ENCODE peak calls at places on chromosome 20, in nine cellular contexts. One of them, this sample, is unnamed.
A peak's percentile ranks its signal among the peaks of the same experiment; 100 is the strongest.

GRCh38 chr20:21182832-21183563 is 57.1 kb downstream of the KIZ start:
- DNase-seq in NCI-H1048: no peak
- DNase-seq in fibroblast of the conjunctiva: peak; percentile 52
- DNase-seq in HTR-8/SVneo: peak; percentile 78
- DNase-seq in iris pigment epithelial cell: peak; percentile 85
- DNase-seq in HS-27A: peak; percentile 78
- DNase-seq in fibroblast of mammary gland: peak; percentile 93
- DNase-seq in HFFc6: peak; percentile 91
- DNase-seq in A673: peak; percentile 46
- DNase-seq in this sample: peak; percentile 72

GRCh38 chr20:33649201-33649631 is 12.9 kb upstream of the C20orf144 start:
- DNase-seq in NCI-H1048: no peak
- DNase-seq in fibroblast of the conjunctiva: no peak
- DNase-seq in HTR-8/SVneo: no peak
- DNase-seq in iris pigment epithelial cell: no peak
- DNase-seq in HS-27A: no peak
- DNase-seq in fibroblast of mammary gland: peak; percentile 33
- DNase-seq in HFFc6: no peak
- DNase-seq in A673: no peak
- DNase-seq in this sample: no peak

GRCh38 chr20:24699321-24700165 is 230.1 kb downstream of the SYNDIG1 start:
- DNase-seq in NCI-H1048: no peak
- DNase-seq in fibroblast of the conjunctiva: no peak
- DNase-seq in HTR-8/SVneo: no peak
- DNase-seq in iris pigment epithelial cell: no peak
- DNase-seq in HS-27A: no peak
- DNase-seq in fibroblast of mammary gland: no peak
- DNase-seq in HFFc6: peak; percentile 5
- DNase-seq in A673: no peak
- DNase-seq in this sample: no peak

GRCh38 chr20:14877616-14878015 is 540.2 kb upstream of the FLRT3 start:
- DNase-seq in NCI-H1048: no peak
- DNase-seq in fibroblast of the conjunctiva: peak; percentile 28
- DNase-seq in HTR-8/SVneo: no peak
- DNase-seq in iris pigment epithelial cell: no peak
- DNase-seq in HS-27A: no peak
- DNase-seq in fibroblast of mammary gland: peak; percentile 12
- DNase-seq in HFFc6: no peak
- DNase-seq in A673: no peak
- DNase-seq in this sample: no peak

GRCh38 chr20:49106332-49106731 is 60.2 kb downstream of the CSE1L start:
- DNase-seq in NCI-H1048: no peak
- DNase-seq in fibroblast of the conjunctiva: no peak
- DNase-seq in HTR-8/SVneo: no peak
- DNase-seq in iris pigment epithelial cell: no peak
- DNase-seq in HS-27A: no peak
- DNase-seq in fibroblast of mammary gland: no peak
- DNase-seq in HFFc6: no peak
- DNase-seq in A673: no peak
- DNase-seq in this sample: no peak

GRCh38 chr20:15578059-15578458 is 995.2 kb downstream of the KIF16B start:
- DNase-seq in NCI-H1048: no peak
- DNase-seq in fibroblast of the conjunctiva: no peak
- DNase-seq in HTR-8/SVneo: no peak
- DNase-seq in iris pigment epithelial cell: no peak
- DNase-seq in HS-27A: no peak
- DNase-seq in fibroblast of mammary gland: no peak
- DNase-seq in HFFc6: no peak
- DNase-seq in A673: no peak
- DNase-seq in this sample: no peak

GRCh38 chr20:32051720-32052089 is 337 bp upstream of the HCK start:
- DNase-seq in NCI-H1048: no peak
- DNase-seq in fibroblast of the conjunctiva: no peak
- DNase-seq in HTR-8/SVneo: no peak
- DNase-seq in iris pigment epithelial cell: no peak
- DNase-seq in HS-27A: no peak
- DNase-seq in fibroblast of mammary gland: no peak
- DNase-seq in HFFc6: no peak
- DNase-seq in A673: no peak
- DNase-seq in this sample: no peak

GRCh38 chr20:556984-557383 is 13.4 kb upstream of the CSNK2A1 start:
- DNase-seq in NCI-H1048: no peak
- DNase-seq in fibroblast of the conjunctiva: no peak
- DNase-seq in HTR-8/SVneo: no peak
- DNase-seq in iris pigment epithelial cell: no peak
- DNase-seq in HS-27A: no peak
- DNase-seq in fibroblast of mammary gland: no peak
- DNase-seq in HFFc6: no peak
- DNase-seq in A673: no peak
- DNase-seq in this sample: no peak

GRCh38 chr20:25745738-25746137 is 49.1 kb upstream of the ZNF337 start:
- DNase-seq in NCI-H1048: no peak
- DNase-seq in fibroblast of the conjunctiva: no peak
- DNase-seq in HTR-8/SVneo: no peak
- DNase-seq in iris pigment epithelial cell: no peak
- DNase-seq in HS-27A: no peak
- DNase-seq in fibroblast of mammary gland: no peak
- DNase-seq in HFFc6: no peak
- DNase-seq in A673: no peak
- DNase-seq in this sample: no peak

GRCh38 chr20:24943196-24943595 is 5.9 kb upstream of the CST7 start:
- DNase-seq in NCI-H1048: no peak
- DNase-seq in fibroblast of the conjunctiva: no peak
- DNase-seq in HTR-8/SVneo: no peak
- DNase-seq in iris pigment epithelial cell: no peak
- DNase-seq in HS-27A: no peak
- DNase-seq in fibroblast of mammary gland: no peak
- DNase-seq in HFFc6: no peak
- DNase-seq in A673: no peak
- DNase-seq in this sample: no peak

GRCh38 chr20:37902504-37903313 is at the start of gene VSTM2L:
- DNase-seq in NCI-H1048: no peak
- DNase-seq in fibroblast of the conjunctiva: peak; percentile 13
- DNase-seq in HTR-8/SVneo: no peak
- DNase-seq in iris pigment epithelial cell: peak; percentile 75
- DNase-seq in HS-27A: no peak
- DNase-seq in fibroblast of mammary gland: peak; percentile 69
- DNase-seq in HFFc6: peak; percentile 18
- DNase-seq in A673: peak; percentile 91
- DNase-seq in this sample: peak; percentile 75

GRCh38 chr20:40262219-40262618 is 426.8 kb downstream of the MAFB start:
- DNase-seq in NCI-H1048: no peak
- DNase-seq in fibroblast of the conjunctiva: no peak
- DNase-seq in HTR-8/SVneo: no peak
- DNase-seq in iris pigment epithelial cell: no peak
- DNase-seq in HS-27A: no peak
- DNase-seq in fibroblast of mammary gland: no peak
- DNase-seq in HFFc6: no peak
- DNase-seq in A673: peak; percentile 59
- DNase-seq in this sample: no peak

GRCh38 chr20:58294497-58295455 is 14.7 kb upstream of the RAB22A start:
- DNase-seq in NCI-H1048: no peak
- DNase-seq in fibroblast of the conjunctiva: no peak
- DNase-seq in HTR-8/SVneo: peak; percentile 83
- DNase-seq in iris pigment epithelial cell: peak; percentile 6
- DNase-seq in HS-27A: no peak
- DNase-seq in fibroblast of mammary gland: no peak
- DNase-seq in HFFc6: no peak
- DNase-seq in A673: no peak
- DNase-seq in this sample: no peak

GRCh38 chr20:62646851-62647520 is 4.7 kb downstream of the SLCO4A1 start:
- DNase-seq in NCI-H1048: no peak
- DNase-seq in fibroblast of the conjunctiva: no peak
- DNase-seq in HTR-8/SVneo: no peak
- DNase-seq in iris pigment epithelial cell: no peak
- DNase-seq in HS-27A: no peak
- DNase-seq in fibroblast of mammary gland: no peak
- DNase-seq in HFFc6: no peak
- DNase-seq in A673: no peak
- DNase-seq in this sample: no peak

GRCh38 chr20:373171-373890 is 7.2 kb upstream of the TRIB3 start:
- DNase-seq in NCI-H1048: no peak
- DNase-seq in fibroblast of the conjunctiva: peak; percentile 77
- DNase-seq in HTR-8/SVneo: peak; percentile 63
- DNase-seq in iris pigment epithelial cell: peak; percentile 90
- DNase-seq in HS-27A: no peak
- DNase-seq in fibroblast of mammary gland: peak; percentile 84
- DNase-seq in HFFc6: peak; percentile 68
- DNase-seq in A673: peak; percentile 74
- DNase-seq in this sample: peak; percentile 46

GRCh38 chr20:41392871-41393704 is 26.5 kb upstream of the EMILIN3 start:
- DNase-seq in NCI-H1048: no peak
- DNase-seq in fibroblast of the conjunctiva: peak; percentile 34
- DNase-seq in HTR-8/SVneo: no peak
- DNase-seq in iris pigment epithelial cell: no peak
- DNase-seq in HS-27A: no peak
- DNase-seq in fibroblast of mammary gland: no peak
- DNase-seq in HFFc6: no peak
- DNase-seq in A673: no peak
- DNase-seq in this sample: no peak

GRCh38 chr20:325889-326644 is 715 bp downstream of the SOX12 start:
- DNase-seq in NCI-H1048: no peak
- DNase-seq in fibroblast of the conjunctiva: no peak
- DNase-seq in HTR-8/SVneo: no peak
- DNase-seq in iris pigment epithelial cell: peak; percentile 80
- DNase-seq in HS-27A: no peak
- DNase-seq in fibroblast of mammary gland: peak; percentile 59
- DNase-seq in HFFc6: peak; percentile 63
- DNase-seq in A673: peak; percentile 83
- DNase-seq in this sample: peak; percentile 69

GRCh38 chr20:41255655-41256054 is 61.9 kb downstream of the ZHX3 start:
- DNase-seq in NCI-H1048: no peak
- DNase-seq in fibroblast of the conjunctiva: no peak
- DNase-seq in HTR-8/SVneo: no peak
- DNase-seq in iris pigment epithelial cell: no peak
- DNase-seq in HS-27A: no peak
- DNase-seq in fibroblast of mammary gland: no peak
- DNase-seq in HFFc6: no peak
- DNase-seq in A673: no peak
- DNase-seq in this sample: no peak

GRCh38 chr20:58712116-58712822 is 19.7 kb downstream of the NPEPL1 start:
- DNase-seq in NCI-H1048: no peak
- DNase-seq in fibroblast of the conjunctiva: no peak
- DNase-seq in HTR-8/SVneo: no peak
- DNase-seq in iris pigment epithelial cell: no peak
- DNase-seq in HS-27A: no peak
- DNase-seq in fibroblast of mammary gland: no peak
- DNase-seq in HFFc6: no peak
- DNase-seq in A673: no peak
- DNase-seq in this sample: no peak

GRCh38 chr20:51631011-51631950 is 88.8 kb upstream of the NFATC2 start:
- DNase-seq in NCI-H1048: no peak
- DNase-seq in fibroblast of the conjunctiva: peak; percentile 84
- DNase-seq in HTR-8/SVneo: peak; percentile 100
- DNase-seq in iris pigment epithelial cell: peak; percentile 99
- DNase-seq in HS-27A: peak; percentile 92
- DNase-seq in fibroblast of mammary gland: peak; percentile 99
- DNase-seq in HFFc6: peak; percentile 94
- DNase-seq in A673: peak; percentile 96
- DNase-seq in this sample: peak; percentile 86

GRCh38 chr20:31608256-31608980 is 3.3 kb downstream of the ID1 start:
- DNase-seq in NCI-H1048: peak; percentile 89
- DNase-seq in fibroblast of the conjunctiva: no peak
- DNase-seq in HTR-8/SVneo: peak; percentile 57
- DNase-seq in iris pigment epithelial cell: peak; percentile 79
- DNase-seq in HS-27A: no peak
- DNase-seq in fibroblast of mammary gland: peak; percentile 58
- DNase-seq in HFFc6: peak; percentile 45
- DNase-seq in A673: no peak
- DNase-seq in this sample: peak; percentile 71

GRCh38 chr20:5696011-5696559 is 54.1 kb upstream of the SHLD1 start:
- DNase-seq in NCI-H1048: no peak
- DNase-seq in fibroblast of the conjunctiva: peak; percentile 92
- DNase-seq in HTR-8/SVneo: no peak
- DNase-seq in iris pigment epithelial cell: peak; percentile 88
- DNase-seq in HS-27A: no peak
- DNase-seq in fibroblast of mammary gland: peak; percentile 100
- DNase-seq in HFFc6: peak; percentile 73
- DNase-seq in A673: no peak
- DNase-seq in this sample: no peak

GRCh38 chr20:22944062-22944461 is 91.0 kb upstream of the SSTR4 start:
- DNase-seq in NCI-H1048: no peak
- DNase-seq in fibroblast of the conjunctiva: no peak
- DNase-seq in HTR-8/SVneo: no peak
- DNase-seq in iris pigment epithelial cell: no peak
- DNase-seq in HS-27A: no peak
- DNase-seq in fibroblast of mammary gland: no peak
- DNase-seq in HFFc6: no peak
- DNase-seq in A673: no peak
- DNase-seq in this sample: no peak

GRCh38 chr20:32527447-32528055 is 57.6 kb downstream of the NOL4L start:
- DNase-seq in NCI-H1048: no peak
- DNase-seq in fibroblast of the conjunctiva: no peak
- DNase-seq in HTR-8/SVneo: no peak
- DNase-seq in iris pigment epithelial cell: no peak
- DNase-seq in HS-27A: no peak
- DNase-seq in fibroblast of mammary gland: no peak
- DNase-seq in HFFc6: no peak
- DNase-seq in A673: no peak
- DNase-seq in this sample: no peak

This sample was measured in SJSA1.